ENCODE peak calls at places on chromosomes 13 and 19, in four cellular contexts. One of them, this sample, is unnamed.

GRCh38 chr19:44677019-44677809 is 5.9 kb downstream of the CEACAM19 start:
- DNase-seq in CD14-positive monocyte: no peak
- DNase-seq in AG04450: no peak
- DNase-seq in ureter: no peak
- DNase-seq in this sample: no peak

GRCh38 chr13:31160857-31161582 is 684 bp downstream of the HSPH1 start:
- DNase-seq in CD14-positive monocyte: peak; percentile 60
- DNase-seq in AG04450: peak; percentile 33
- DNase-seq in ureter: peak; percentile 71
- DNase-seq in this sample: peak; percentile 78

GRCh38 chr13:28805193-28805819 is 14.8 kb upstream of the MTUS2 start:
- DNase-seq in CD14-positive monocyte: no peak
- DNase-seq in AG04450: no peak
- DNase-seq in ureter: no peak
- DNase-seq in this sample: no peak

GRCh38 chr13:75739244-75739868 is 103.2 kb downstream of the LMO7 start:
- DNase-seq in CD14-positive monocyte: no peak
- DNase-seq in AG04450: no peak
- DNase-seq in ureter: no peak
- DNase-seq in this sample: no peak

GRCh38 chr13:64909184-64909583 is 2321.0 kb downstream of the PCDH9 start:
- DNase-seq in CD14-positive monocyte: no peak
- DNase-seq in AG04450: no peak
- DNase-seq in ureter: no peak
- DNase-seq in this sample: no peak

GRCh38 chr19:45834970-45835369 is 19.9 kb upstream of the RSPH6A start:
- DNase-seq in CD14-positive monocyte: no peak
- DNase-seq in AG04450: no peak
- DNase-seq in ureter: no peak
- DNase-seq in this sample: no peak

GRCh38 chr13:109255457-109255856 is 530.9 kb downstream of the IRS2 start:
- DNase-seq in CD14-positive monocyte: no peak
- DNase-seq in AG04450: no peak
- DNase-seq in ureter: no peak
- DNase-seq in this sample: no peak

GRCh38 chr19:4811328-4812131 is 20.0 kb downstream of the TICAM1 start:
- DNase-seq in CD14-positive monocyte: peak; percentile 85
- DNase-seq in AG04450: no peak
- DNase-seq in ureter: peak; percentile 82
- DNase-seq in this sample: peak; percentile 88

GRCh38 chr19:55667958-55668357 is 7.1 kb upstream of the EPN1 start:
- DNase-seq in CD14-positive monocyte: no peak
- DNase-seq in AG04450: no peak
- DNase-seq in ureter: no peak
- DNase-seq in this sample: no peak

GRCh38 chr19:13980340-13980739 is 25.8 kb downstream of the RFX1 start:
- DNase-seq in CD14-positive monocyte: no peak
- DNase-seq in AG04450: no peak
- DNase-seq in ureter: no peak
- DNase-seq in this sample: no peak

GRCh38 chr13:26480246-26480855 is 77.1 kb upstream of the WASF3 start:
- DNase-seq in CD14-positive monocyte: no peak
- DNase-seq in AG04450: no peak
- DNase-seq in ureter: no peak
- DNase-seq in this sample: no peak

GRCh38 chr13:98345103-98345899 is 168.2 kb upstream of the RNF113B start:
- DNase-seq in CD14-positive monocyte: no peak
- DNase-seq in AG04450: no peak
- DNase-seq in ureter: no peak
- DNase-seq in this sample: peak; percentile 28

GRCh38 chr13:29577135-29578051 is 18.1 kb downstream of the SLC7A1 start:
- DNase-seq in CD14-positive monocyte: no peak
- DNase-seq in AG04450: no peak
- DNase-seq in ureter: no peak
- DNase-seq in this sample: peak; percentile 26

GRCh38 chr19:16928916-16929315 is 40.1 kb downstream of the F2RL3 start:
- DNase-seq in CD14-positive monocyte: peak; percentile 10
- DNase-seq in AG04450: no peak
- DNase-seq in ureter: no peak
- DNase-seq in this sample: no peak

GRCh38 chr13:20702530-20702929 is 969 bp upstream of the IL17D start:
- DNase-seq in CD14-positive monocyte: no peak
- DNase-seq in AG04450: no peak
- DNase-seq in ureter: no peak
- DNase-seq in this sample: no peak

GRCh38 chr19:7703332-7703731 is 1.4 kb upstream of the FCER2 start:
- DNase-seq in CD14-positive monocyte: no peak
- DNase-seq in AG04450: no peak
- DNase-seq in ureter: no peak
- DNase-seq in this sample: no peak

GRCh38 chr19:18304496-18305312 is 18.2 kb downstream of the LSM4 start:
- DNase-seq in CD14-positive monocyte: peak; percentile 88
- DNase-seq in AG04450: no peak
- DNase-seq in ureter: peak; percentile 87
- DNase-seq in this sample: peak; percentile 98

GRCh38 chr19:31591258-31591657 is 242.0 kb upstream of the TSHZ3 start:
- DNase-seq in CD14-positive monocyte: no peak
- DNase-seq in AG04450: no peak
- DNase-seq in ureter: no peak
- DNase-seq in this sample: no peak

GRCh38 chr13:68895696-68896095 is 1211.9 kb upstream of the ATXN8OS start:
- DNase-seq in CD14-positive monocyte: no peak
- DNase-seq in AG04450: no peak
- DNase-seq in ureter: no peak
- DNase-seq in this sample: no peak

GRCh38 chr19:15449620-15450527 is at the start of gene WIZ:
- DNase-seq in CD14-positive monocyte: peak; percentile 68
- DNase-seq in AG04450: peak; percentile 3
- DNase-seq in ureter: peak; percentile 89
- DNase-seq in this sample: peak; percentile 90

GRCh38 chr13:112814905-112815585 is 125.2 kb downstream of the ATP11A start:
- DNase-seq in CD14-positive monocyte: no peak
- DNase-seq in AG04450: no peak
- DNase-seq in ureter: peak; percentile 42
- DNase-seq in this sample: no peak

GRCh38 chr13:22874839-22875238 is 305.9 kb upstream of the SGCG start:
- DNase-seq in CD14-positive monocyte: no peak
- DNase-seq in AG04450: no peak
- DNase-seq in ureter: no peak
- DNase-seq in this sample: no peak

GRCh38 chr13:95689582-95689926 is 12.6 kb downstream of the DNAJC3 start:
- DNase-seq in CD14-positive monocyte: no peak
- DNase-seq in AG04450: no peak
- DNase-seq in ureter: no peak
- DNase-seq in this sample: no peak

GRCh38 chr19:44757057-44757734 is 8.7 kb downstream of the BCL3 start:
- DNase-seq in CD14-positive monocyte: no peak
- DNase-seq in AG04450: no peak
- DNase-seq in ureter: peak; percentile 75
- DNase-seq in this sample: peak; percentile 88

GRCh38 chr19:10209305-10209704 is 14.6 kb upstream of the DNMT1 start:
- DNase-seq in CD14-positive monocyte: no peak
- DNase-seq in AG04450: no peak
- DNase-seq in ureter: no peak
- DNase-seq in this sample: no peak

GRCh38 chr19:3162418-3163229 is 15.9 kb upstream of the S1PR4 start:
- DNase-seq in CD14-positive monocyte: peak; percentile 41
- DNase-seq in AG04450: no peak
- DNase-seq in ureter: no peak
- DNase-seq in this sample: no peak

GRCh38 chr13:20679879-20680278 is 23.6 kb upstream of the IL17D start:
- DNase-seq in CD14-positive monocyte: no peak
- DNase-seq in AG04450: no peak
- DNase-seq in ureter: no peak
- DNase-seq in this sample: no peak

GRCh38 chr19:10353793-10354391 is 14.5 kb upstream of the ICAM3 start:
- DNase-seq in CD14-positive monocyte: no peak
- DNase-seq in AG04450: no peak
- DNase-seq in ureter: no peak
- DNase-seq in this sample: no peak

GRCh38 chr13:111642156-111642767 is 321.8 kb downstream of the TEX29 start:
- DNase-seq in CD14-positive monocyte: no peak
- DNase-seq in AG04450: no peak
- DNase-seq in ureter: no peak
- DNase-seq in this sample: peak; percentile 66

This sample was measured in coronary artery.